ENCODE peak calls at places on chromosomes 6 and 20, in seven cellular contexts. One of them, this sample, is unnamed.

GRCh38 chr6:72784581-72784980 is 162.7 kb downstream of the KCNQ5 start:
- DNase-seq in GM12864: no peak
- DNase-seq in lower leg skin: no peak
- DNase-seq in neural crest cell: no peak
- DNase-seq in GM13976: no peak
- DNase-seq in Calu3: no peak
- DNase-seq in uterus: no peak
- DNase-seq in this sample: no peak

GRCh38 chr6:33827546-33828451 is 24.0 kb upstream of the MLN start:
- DNase-seq in GM12864: no peak
- DNase-seq in GM13976: no peak
- DNase-seq in lower leg skin: no peak
- DNase-seq in uterus: no peak
- DNase-seq in neural crest cell: no peak
- DNase-seq in Calu3: no peak
- DNase-seq in this sample: no peak

GRCh38 chr20:57398231-57398821 is 7.1 kb downstream of the RBM38 start:
- DNase-seq in GM12864: peak; percentile 83
- DNase-seq in Calu3: no peak
- DNase-seq in GM13976: peak; percentile 87
- DNase-seq in neural crest cell: no peak
- DNase-seq in uterus: peak; percentile 76
- DNase-seq in lower leg skin: peak; percentile 94
- DNase-seq in this sample: no peak

GRCh38 chr6:144131248-144131709 is 19.0 kb upstream of the STX11 start:
- DNase-seq in GM13976: no peak
- DNase-seq in lower leg skin: no peak
- DNase-seq in uterus: no peak
- DNase-seq in Calu3: no peak
- DNase-seq in neural crest cell: no peak
- DNase-seq in GM12864: no peak
- DNase-seq in this sample: peak; percentile 43

GRCh38 chr20:63260521-63260920 is 6.3 kb upstream of the NKAIN4 start:
- DNase-seq in Calu3: no peak
- DNase-seq in uterus: no peak
- DNase-seq in neural crest cell: no peak
- DNase-seq in GM12864: no peak
- DNase-seq in lower leg skin: no peak
- DNase-seq in GM13976: no peak
- DNase-seq in this sample: no peak

GRCh38 chr6:69867075-69867911 is 937 bp downstream of the COL19A1 start:
- DNase-seq in GM13976: peak; percentile 77
- DNase-seq in lower leg skin: peak; percentile 87
- DNase-seq in Calu3: peak; percentile 74
- DNase-seq in GM12864: no peak
- DNase-seq in neural crest cell: peak; percentile 65
- DNase-seq in uterus: no peak
- DNase-seq in this sample: no peak

GRCh38 chr6:16286151-16286522 is 47.8 kb downstream of the GMPR start:
- DNase-seq in Calu3: peak; percentile 30
- DNase-seq in neural crest cell: peak; percentile 77
- DNase-seq in GM12864: no peak
- DNase-seq in GM13976: peak; percentile 79
- DNase-seq in lower leg skin: no peak
- DNase-seq in uterus: peak; percentile 36
- DNase-seq in this sample: no peak

GRCh38 chr6:136063095-136063494 is 187.0 kb downstream of the MTFR2 start:
- DNase-seq in GM12864: no peak
- DNase-seq in Calu3: no peak
- DNase-seq in lower leg skin: no peak
- DNase-seq in GM13976: no peak
- DNase-seq in uterus: no peak
- DNase-seq in neural crest cell: no peak
- DNase-seq in this sample: peak; percentile 55

GRCh38 chr6:42745083-42745637 is 743 bp downstream of the TBCC start:
- DNase-seq in neural crest cell: no peak
- DNase-seq in uterus: peak; percentile 28
- DNase-seq in GM13976: peak; percentile 49
- DNase-seq in Calu3: peak; percentile 30
- DNase-seq in lower leg skin: no peak
- DNase-seq in GM12864: no peak
- DNase-seq in this sample: no peak

GRCh38 chr6:44594471-44594870 is 207.0 kb downstream of the CDC5L start:
- DNase-seq in GM13976: no peak
- DNase-seq in uterus: no peak
- DNase-seq in GM12864: no peak
- DNase-seq in lower leg skin: no peak
- DNase-seq in Calu3: no peak
- DNase-seq in neural crest cell: no peak
- DNase-seq in this sample: no peak

GRCh38 chr6:157879873-157880254 is 56.8 kb downstream of the SNX9 start:
- DNase-seq in uterus: no peak
- DNase-seq in GM13976: no peak
- DNase-seq in Calu3: no peak
- DNase-seq in neural crest cell: no peak
- DNase-seq in GM12864: no peak
- DNase-seq in lower leg skin: no peak
- DNase-seq in this sample: no peak

GRCh38 chr6:158086054-158086705 is 81.9 kb downstream of the SERAC1 start:
- DNase-seq in uterus: no peak
- DNase-seq in Calu3: no peak
- DNase-seq in neural crest cell: no peak
- DNase-seq in lower leg skin: no peak
- DNase-seq in GM13976: peak; percentile 59
- DNase-seq in GM12864: no peak
- DNase-seq in this sample: peak; percentile 73

GRCh38 chr6:90217621-90218496 is 78.8 kb downstream of the BACH2 start:
- DNase-seq in neural crest cell: peak; percentile 31
- DNase-seq in Calu3: peak; percentile 67
- DNase-seq in lower leg skin: no peak
- DNase-seq in GM13976: no peak
- DNase-seq in GM12864: no peak
- DNase-seq in uterus: no peak
- DNase-seq in this sample: no peak

GRCh38 chr20:12698817-12699216 is 310.0 kb upstream of the SPTLC3 start:
- DNase-seq in lower leg skin: no peak
- DNase-seq in neural crest cell: no peak
- DNase-seq in Calu3: no peak
- DNase-seq in GM12864: no peak
- DNase-seq in uterus: no peak
- DNase-seq in GM13976: no peak
- DNase-seq in this sample: no peak

GRCh38 chr6:20599302-20600051 is 65.2 kb downstream of the CDKAL1 start:
- DNase-seq in neural crest cell: no peak
- DNase-seq in uterus: no peak
- DNase-seq in lower leg skin: no peak
- DNase-seq in GM12864: no peak
- DNase-seq in Calu3: no peak
- DNase-seq in GM13976: peak; percentile 22
- DNase-seq in this sample: no peak

GRCh38 chr20:43909720-43910119 is 4.9 kb upstream of the TOX2 start:
- DNase-seq in lower leg skin: no peak
- DNase-seq in uterus: no peak
- DNase-seq in neural crest cell: no peak
- DNase-seq in GM13976: peak; percentile 56
- DNase-seq in Calu3: no peak
- DNase-seq in GM12864: peak; percentile 46
- DNase-seq in this sample: no peak

GRCh38 chr6:1208876-1209275 is 103.0 kb upstream of the FOXQ1 start:
- DNase-seq in GM13976: no peak
- DNase-seq in lower leg skin: no peak
- DNase-seq in Calu3: no peak
- DNase-seq in uterus: no peak
- DNase-seq in GM12864: no peak
- DNase-seq in neural crest cell: no peak
- DNase-seq in this sample: no peak

GRCh38 chr6:52333840-52334200 is 28.1 kb upstream of the PAQR8 start:
- DNase-seq in GM13976: no peak
- DNase-seq in Calu3: no peak
- DNase-seq in uterus: no peak
- DNase-seq in neural crest cell: no peak
- DNase-seq in lower leg skin: peak; percentile 28
- DNase-seq in GM12864: no peak
- DNase-seq in this sample: no peak

GRCh38 chr6:52335576-52335975 is 26.4 kb upstream of the PAQR8 start:
- DNase-seq in GM13976: no peak
- DNase-seq in uterus: no peak
- DNase-seq in GM12864: no peak
- DNase-seq in neural crest cell: no peak
- DNase-seq in Calu3: no peak
- DNase-seq in lower leg skin: no peak
- DNase-seq in this sample: no peak

GRCh38 chr6:52337633-52338290 is 24.2 kb upstream of the PAQR8 start:
- DNase-seq in lower leg skin: no peak
- DNase-seq in GM13976: peak; percentile 42
- DNase-seq in uterus: no peak
- DNase-seq in GM12864: no peak
- DNase-seq in neural crest cell: no peak
- DNase-seq in Calu3: no peak
- DNase-seq in this sample: no peak

GRCh38 chr6:52340603-52340880 is 21.4 kb upstream of the PAQR8 start:
- DNase-seq in GM13976: no peak
- DNase-seq in GM12864: no peak
- DNase-seq in neural crest cell: no peak
- DNase-seq in lower leg skin: peak; percentile 20
- DNase-seq in uterus: no peak
- DNase-seq in Calu3: no peak
- DNase-seq in this sample: no peak

DNA sequence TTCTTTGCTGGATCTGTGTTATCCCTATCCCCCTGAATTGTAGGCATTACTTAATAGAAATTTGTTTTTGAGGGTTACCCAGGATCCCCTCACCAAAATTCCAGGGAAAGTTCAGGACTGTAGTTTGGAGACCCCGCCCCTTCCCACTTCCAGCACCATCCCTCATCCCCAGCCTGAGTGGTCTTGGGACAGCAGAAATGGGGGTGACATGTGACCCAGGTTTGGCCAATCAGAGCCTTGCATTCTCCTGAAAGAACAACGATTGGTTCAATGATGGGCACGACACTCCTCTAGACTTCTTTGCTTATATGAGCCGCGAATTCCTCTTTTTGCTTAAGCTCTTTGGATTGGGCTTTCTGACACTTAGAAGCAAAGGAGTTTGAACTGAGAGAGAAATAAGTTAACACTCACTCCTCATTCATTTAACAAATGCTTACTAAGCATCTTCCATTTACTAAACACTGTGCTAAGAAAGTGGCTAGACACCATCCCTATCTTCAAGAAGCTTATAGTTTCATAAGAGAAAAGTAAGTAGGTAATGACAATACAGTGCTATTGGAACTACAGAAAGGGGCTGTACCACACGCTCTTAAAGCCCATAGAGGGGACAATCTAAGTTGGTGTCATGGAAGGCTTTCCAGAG is 24.9 kb upstream of the PAQR8 start:
- DNase-seq in GM12864: no peak
- DNase-seq in uterus: no peak
- DNase-seq in GM13976: no peak
- DNase-seq in neural crest cell: no peak
- DNase-seq in lower leg skin: no peak
- DNase-seq in Calu3: no peak
- DNase-seq in this sample: no peak
- TF ChIP-seq CTCF in GM12864: no peak
- TF ChIP-seq CTCF in uterus: no peak
- TF ChIP-seq CTCF in GM13976: no peak
- TF ChIP-seq CTCF in neural crest cell: no peak
- TF ChIP-seq CTCF in lower leg skin: no peak
- TF ChIP-seq CTCF in Calu3: no peak
- TF ChIP-seq CTCF in this sample: no peak

GRCh38 chr6:61809004-61809595 is 476.9 kb downstream of the KHDRBS2 start:
- DNase-seq in Calu3: no peak
- DNase-seq in lower leg skin: no peak
- DNase-seq in GM12864: no peak
- DNase-seq in neural crest cell: no peak
- DNase-seq in uterus: no peak
- DNase-seq in GM13976: peak; percentile 6
- DNase-seq in this sample: no peak
- TF ChIP-seq CTCF in Calu3: no peak
- TF ChIP-seq CTCF in lower leg skin: no peak
- TF ChIP-seq CTCF in GM12864: peak; percentile 40
- TF ChIP-seq CTCF in neural crest cell: peak; percentile 81
- TF ChIP-seq CTCF in uterus: no peak
- TF ChIP-seq CTCF in GM13976: no peak
- TF ChIP-seq CTCF in this sample: peak; percentile 12

DNA sequence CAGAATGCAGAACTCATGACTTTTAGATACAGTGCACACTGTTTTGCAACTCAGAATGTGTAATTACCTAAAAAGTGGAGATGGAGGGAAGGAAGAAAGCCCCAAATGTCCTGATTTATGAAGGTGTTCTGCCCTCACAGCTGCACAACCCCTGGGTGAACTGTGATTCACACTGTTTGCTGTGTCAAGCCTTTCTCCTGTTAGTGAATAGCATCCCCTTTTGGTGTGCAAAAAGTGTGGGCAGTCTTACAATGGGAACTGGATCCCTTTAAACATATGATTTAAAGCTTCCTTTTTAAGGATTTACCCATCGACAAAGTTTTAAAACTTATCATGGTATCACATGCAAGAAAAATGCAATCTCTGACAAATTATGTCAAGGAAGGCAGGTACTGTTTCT is 633.4 kb upstream of the EPHA7 start:
- DNase-seq in neural crest cell: no peak
- DNase-seq in GM13976: no peak
- DNase-seq in GM12864: no peak
- DNase-seq in Calu3: no peak
- DNase-seq in uterus: no peak
- DNase-seq in lower leg skin: no peak
- DNase-seq in this sample: no peak
- TF ChIP-seq CTCF in neural crest cell: no peak
- TF ChIP-seq CTCF in GM13976: no peak
- TF ChIP-seq CTCF in GM12864: no peak
- TF ChIP-seq CTCF in Calu3: no peak
- TF ChIP-seq CTCF in uterus: no peak
- TF ChIP-seq CTCF in lower leg skin: no peak
- TF ChIP-seq CTCF in this sample: no peak

GRCh38 chr6:7431594-7432390 is 42.2 kb downstream of the RIOK1 start:
- DNase-seq in lower leg skin: no peak
- DNase-seq in GM13976: no peak
- DNase-seq in uterus: no peak
- DNase-seq in Calu3: no peak
- DNase-seq in GM12864: no peak
- DNase-seq in neural crest cell: no peak
- DNase-seq in this sample: no peak
- TF ChIP-seq CTCF in lower leg skin: no peak
- TF ChIP-seq CTCF in GM13976: no peak
- TF ChIP-seq CTCF in uterus: no peak
- TF ChIP-seq CTCF in Calu3: no peak
- TF ChIP-seq CTCF in GM12864: no peak
- TF ChIP-seq CTCF in neural crest cell: no peak
- TF ChIP-seq CTCF in this sample: no peak

GRCh38 chr6:97497713-97498331 is 214.8 kb upstream of the MMS22L start:
- DNase-seq in Calu3: peak; percentile 65
- DNase-seq in GM13976: peak; percentile 15
- DNase-seq in lower leg skin: peak; percentile 89
- DNase-seq in neural crest cell: peak; percentile 63
- DNase-seq in GM12864: peak; percentile 27
- DNase-seq in uterus: peak; percentile 19
- DNase-seq in this sample: peak; percentile 34

GRCh38 chr6:97501875-97502274 is 218.9 kb upstream of the MMS22L start:
- DNase-seq in Calu3: no peak
- DNase-seq in lower leg skin: no peak
- DNase-seq in uterus: no peak
- DNase-seq in GM12864: no peak
- DNase-seq in neural crest cell: no peak
- DNase-seq in GM13976: no peak
- DNase-seq in this sample: no peak
- TF ChIP-seq CTCF in Calu3: no peak
- TF ChIP-seq CTCF in lower leg skin: no peak
- TF ChIP-seq CTCF in uterus: no peak
- TF ChIP-seq CTCF in GM12864: no peak
- TF ChIP-seq CTCF in neural crest cell: no peak
- TF ChIP-seq CTCF in GM13976: no peak
- TF ChIP-seq CTCF in this sample: no peak

This sample was measured in AG09309.